ENCODE peak calls at places on chromosomes 12 and 14, in nine cellular contexts. R, T, V, Q, P, D, L, I and J are unnamed samples.

GRCh38 chr12:103647267-103647666 is 60.2 kb downstream of the STAB2 start:
- DNase-seq in R (no peak), T (no peak), V (no peak), Q (no peak), P (peak; percentile 99), D (no peak), L (peak; percentile 72), I (peak; percentile 9), J (peak; percentile 96)

GRCh38 chr14:104321151-104322130 is 183.1 kb downstream of the KIF26A start:
- DNase-seq in R (no peak), T (no peak), V (no peak), Q (no peak), P (no peak), D (no peak), L (no peak), I (no peak), J (no peak)

GRCh38 chr12:106282457-106283097 is 20.0 kb upstream of the TCP11L2 start:
- DNase-seq in R (peak; percentile 18), T (peak; percentile 35), V (no peak), Q (peak; percentile 38), P (peak; percentile 63), D (no peak), L (peak; percentile 40), I (peak; percentile 72), J (peak; percentile 76)

GRCh38 chr12:58030566-58031279 is 89.4 kb downstream of the ATP23 start:
- DNase-seq in R (no peak), T (no peak), V (no peak), Q (no peak), P (peak; percentile 97), D (no peak), L (no peak), I (peak; percentile 7), J (peak; percentile 99)

GRCh38 chr12:122981587-122982493 is 1.4 kb downstream of the ARL6IP4 start:
- DNase-seq in R (no peak), T (no peak), V (peak; percentile 9), Q (no peak), P (no peak), D (no peak), L (no peak), I (no peak), J (no peak)

GRCh38 chr14:94390372-94391086 is 2.1 kb upstream of the SERPINA1 start:
- DNase-seq in R (peak; percentile 46), T (no peak), V (peak; percentile 54), Q (no peak), P (peak; percentile 36), D (peak; percentile 95), L (no peak), I (no peak), J (no peak)

GRCh38 chr14:38138581-38139138 is 69.0 kb upstream of the SSTR1 start:
- DNase-seq in R (no peak), T (no peak), V (no peak), Q (no peak), P (no peak), D (no peak), L (no peak), I (peak; percentile 26), J (no peak)

GRCh38 chr12:92927055-92927435 is 2.0 kb downstream of the EEA1 start:
- DNase-seq in R (peak; percentile 26), T (no peak), V (peak; percentile 30), Q (peak; percentile 11), P (peak; percentile 93), D (no peak), L (peak; percentile 34), I (peak; percentile 39), J (peak; percentile 60)

GRCh38 chr12:94621662-94622359 is 28.5 kb downstream of the TMCC3 start:
- DNase-seq in R (no peak), T (no peak), V (no peak), Q (peak; percentile 32), P (peak; percentile 99), D (no peak), L (peak; percentile 79), I (peak; percentile 58), J (peak; percentile 100)

GRCh38 chr14:103695331-103696026 is 19.8 kb downstream of the XRCC3 start:
- DNase-seq in R (no peak), T (no peak), V (peak; percentile 4), Q (no peak), P (no peak), D (peak; percentile 44), L (no peak), I (no peak), J (no peak)

GRCh38 chr14:85129907-85130306 is 400.0 kb upstream of the FLRT2 start:
- DNase-seq in R (no peak), T (no peak), V (no peak), Q (no peak), P (no peak), D (no peak), L (no peak), I (no peak), J (no peak)

GRCh38 chr12:110741795-110742717 is 635 bp downstream of the PPP1CC start:
- DNase-seq in R (peak; percentile 42), T (peak; percentile 18), V (peak; percentile 37), Q (peak; percentile 13), P (peak; percentile 32), D (no peak), L (peak; percentile 9), I (peak; percentile 42), J (peak; percentile 43)

GRCh38 chr12:110741371-110741770 is 1.3 kb downstream of the PPP1CC start:
- DNase-seq in R (no peak), T (no peak), V (no peak), Q (peak; percentile 11), P (peak; percentile 9), D (no peak), L (no peak), I (no peak), J (peak; percentile 24)

GRCh38 chr12:110739894-110740293 is 2.8 kb downstream of the PPP1CC start:
- DNase-seq in R (no peak), T (no peak), V (no peak), Q (no peak), P (no peak), D (no peak), L (no peak), I (no peak), J (no peak)

GRCh38 chr12:110737532-110737931 is 5.2 kb downstream of the PPP1CC start:
- DNase-seq in R (no peak), T (no peak), V (no peak), Q (no peak), P (no peak), D (no peak), L (no peak), I (no peak), J (no peak)

GRCh38 chr12:110739488-110739887 is 3.2 kb downstream of the PPP1CC start:
- DNase-seq in R (no peak), T (no peak), V (no peak), Q (no peak), P (no peak), D (no peak), L (no peak), I (no peak), J (no peak)
- H3K36me3 ChIP-seq in R (no peaks in the 10 kb centered on the region), T (peaks cover 6% of the 10 kb centered on the region), V (no peaks in the 10 kb centered on the region), Q (no peaks in the 10 kb centered on the region), P (peaks cover 2% of the 10 kb centered on the region), D (peaks cover 9% of the 10 kb centered on the region), L (peaks cover 4% of the 10 kb centered on the region), I (peaks cover 2% of the 10 kb centered on the region), J (peaks cover under 1% of the 10 kb centered on the region)

GRCh38 chr12:105156260-105156659 is 48.7 kb downstream of the WASHC4 start:
- DNase-seq in R (no peak), T (no peak), V (no peak), Q (no peak), P (no peak), D (no peak), L (no peak), I (no peak), J (no peak)

GRCh38 chr12:105162174-105162573 is 54.6 kb downstream of the WASHC4 start:
- DNase-seq in R (no peak), T (no peak), V (no peak), Q (no peak), P (no peak), D (no peak), L (no peak), I (no peak), J (no peak)

DNA sequence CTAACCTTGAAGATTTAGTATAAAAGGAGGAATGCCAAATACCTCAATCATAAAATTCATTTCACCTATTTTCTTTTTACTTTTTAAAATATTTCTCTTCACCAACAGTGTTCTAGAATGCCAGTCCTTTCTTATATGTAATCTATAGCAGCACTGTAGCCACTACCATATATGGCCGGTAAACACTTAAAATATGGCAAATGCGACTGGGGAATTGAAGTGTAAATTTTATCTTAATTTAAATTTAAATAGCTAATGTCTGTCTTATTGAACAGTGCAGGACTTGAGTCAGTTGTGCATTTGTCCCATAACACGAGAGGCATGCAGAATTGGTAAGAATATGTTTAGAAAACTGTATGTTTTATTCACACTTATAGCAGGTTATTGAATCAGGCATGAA is 50.1 kb downstream of the WASHC4 start:
- DNase-seq in R (no peak), T (no peak), V (no peak), Q (no peak), P (no peak), D (no peak), L (no peak), I (no peak), J (no peak)
- H3K27me3 ChIP-seq in R (no peaks in the 10 kb centered on the region), T (no peaks in the 10 kb centered on the region), V (no peaks in the 10 kb centered on the region), Q (no peaks in the 10 kb centered on the region), P (no peaks in the 10 kb centered on the region), D (no peaks in the 10 kb centered on the region), L (no peaks in the 10 kb centered on the region), I (no peaks in the 10 kb centered on the region), J (no peaks in the 10 kb centered on the region)

DNA sequence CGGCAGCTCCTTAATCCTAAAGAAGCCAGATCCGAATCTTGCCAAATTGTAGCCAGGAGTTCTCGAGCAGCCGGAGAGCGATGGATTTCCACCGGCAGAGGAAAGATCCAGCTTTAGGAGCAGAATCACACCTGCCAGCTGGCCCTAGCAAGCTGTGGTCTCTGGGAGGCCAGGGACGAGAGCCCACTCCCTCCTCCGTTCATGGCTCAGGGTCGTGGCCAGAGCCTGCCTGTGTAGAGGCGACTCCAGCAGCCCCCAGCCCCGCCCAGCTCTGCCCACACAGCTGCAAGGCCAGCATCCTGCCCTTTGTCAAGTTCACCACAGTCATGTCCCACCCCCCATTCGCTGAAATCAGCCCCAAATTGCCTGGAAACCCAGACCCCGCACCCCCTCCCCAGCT is 121.0 kb downstream of the SCARB1 start:
- DNase-seq in R (no peak), T (no peak), V (no peak), Q (no peak), P (no peak), D (no peak), L (no peak), I (no peak), J (no peak)
- H3K4me3 ChIP-seq in R (no peak overlapping the region), T (no peak overlapping the region), V (no peak overlapping the region), Q (no peak overlapping the region), P (no peak overlapping the region), D (no peak overlapping the region), L (no peak overlapping the region), I (no peak overlapping the region), J (no peak overlapping the region)

DNA sequence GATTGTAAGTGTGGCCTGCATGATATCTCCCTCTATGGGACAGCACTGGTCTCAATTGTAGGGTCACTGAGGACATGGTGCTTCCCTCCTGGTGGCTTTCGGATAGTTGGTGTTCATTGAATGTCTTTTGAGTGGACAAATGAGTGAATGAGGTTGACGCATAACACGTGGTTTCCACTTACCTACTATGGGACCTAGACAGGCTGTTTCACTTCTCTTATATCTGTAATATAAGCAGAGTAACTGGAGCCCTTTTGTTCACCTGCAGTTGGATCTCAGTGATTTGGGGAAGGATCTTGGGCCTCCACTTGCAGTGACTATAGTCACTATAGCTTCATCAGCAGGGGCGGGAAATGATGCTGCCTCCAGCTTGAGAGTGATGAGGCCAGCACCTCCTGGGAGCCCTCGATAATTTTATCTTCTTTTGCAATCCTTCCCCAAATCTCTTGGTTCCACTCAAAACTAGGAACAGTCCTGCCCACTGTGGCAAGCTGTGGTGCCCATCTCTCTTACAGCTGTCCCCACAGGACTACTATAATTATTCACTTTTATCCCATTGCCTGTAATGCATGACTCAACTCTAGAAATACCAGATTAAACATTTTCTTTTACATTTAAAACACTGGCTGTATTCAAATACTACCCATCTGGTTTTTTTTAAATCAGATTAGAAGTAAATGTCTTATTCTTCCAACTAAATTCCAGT is 242.9 kb downstream of the CHST11 start:
- DNase-seq in R (no peak), T (no peak), V (no peak), Q (no peak), P (no peak), D (no peak), L (no peak), I (no peak), J (no peak)
- H3K36me3 ChIP-seq in R (no peaks in the 10 kb centered on the region), T (no peaks in the 10 kb centered on the region), V (no peaks in the 10 kb centered on the region), Q (no peaks in the 10 kb centered on the region), P (no peaks in the 10 kb centered on the region), D (no peaks in the 10 kb centered on the region), L (peaks cover 4% of the 10 kb centered on the region), I (no peaks in the 10 kb centered on the region), J (no peaks in the 10 kb centered on the region)